ENCODE peak calls at places on chromosomes 3 and 15, in ten cellular contexts. L is small intestine, J is psoas muscle, G is dorsolateral prefrontal cortex, I is ovary, O is transverse colon, K is right atrium auricular region, Y is cardiac muscle cell, P is tibial nerve, N is H1. A is an unnamed sample.

GRCh38 chr3:50316657-50317242 is 5.8 kb downstream of the HYAL2 start:
- DNase-seq in J (no peak), N (no peak), G (no peak), Y (no peak), K (no peak), O (peak), L (peak), P (no peak), I (no peak), A (no peak)

GRCh38 chr3:137062250-137062649 is 104.5 kb downstream of the IL20RB start:
- DNase-seq in L (no peak), G (no peak), I (no peak), N (no peak), K (no peak), Y (no peak), O (no peak), J (no peak), P (no peak), A (no peak)

GRCh38 chr15:51290720-51291119 is 47.7 kb downstream of the CYP19A1 start:
- DNase-seq in N (no peak), Y (no peak), G (no peak), J (no peak), P (no peak), I (no peak), L (no peak), K (no peak), O (no peak), A (no peak)

GRCh38 chr3:67018105-67018788 is 20.1 kb downstream of the KBTBD8 start:
- DNase-seq in I (peak), P (no peak), J (no peak), K (no peak), G (no peak), O (peak), N (no peak), L (peak), Y (peak), A (peak)

GRCh38 chr3:160141485-160142185 is 83.6 kb upstream of the C3orf80 start:
- DNase-seq in J (no peak), P (no peak), I (no peak), G (no peak), Y (peak), N (no peak), L (no peak), O (no peak), K (no peak), A (no peak)

GRCh38 chr3:50381315-50381714 is 22.0 kb upstream of the TMEM115 start:
- DNase-seq in K (no peak), O (no peak), N (no peak), G (no peak), P (no peak), J (no peak), Y (no peak), L (no peak), I (no peak), A (no peak)

GRCh38 chr3:109187390-109187789 is 50.9 kb downstream of the C3orf85 start:
- DNase-seq in N (peak), Y (no peak), O (no peak), G (no peak), P (no peak), J (no peak), I (no peak), K (no peak), L (no peak), A (no peak)

GRCh38 chr3:128584412-128585020 is 66.1 kb downstream of the RPN1 start:
- DNase-seq in I (peak), G (peak), N (peak), J (peak), P (peak), Y (peak), L (peak), K (peak), O (peak), A (peak)

GRCh38 chr3:27720029-27720518 is 2.0 kb downstream of the EOMES start:
- DNase-seq in Y (no peak), L (no peak), J (no peak), N (peak), I (no peak), O (no peak), K (no peak), G (no peak), P (no peak), A (no peak)

GRCh38 chr3:27722957-27723802 is 1.1 kb upstream of the EOMES start:
- DNase-seq in L (no peak), K (no peak), O (no peak), N (peak), I (no peak), J (no peak), G (no peak), Y (no peak), P (no peak), A (no peak)

GRCh38 chr3:27719306-27720003 is 2.7 kb downstream of the EOMES start:
- DNase-seq in Y (no peak), I (no peak), P (no peak), O (no peak), G (no peak), J (no peak), L (no peak), N (no peak), K (no peak), A (no peak)

GRCh38 chr3:27721717-27722564 is at the start of gene EOMES:
- DNase-seq in I (no peak), Y (peak), J (peak), N (peak), L (peak), K (no peak), P (no peak), G (no peak), O (peak), A (no peak)

DNA sequence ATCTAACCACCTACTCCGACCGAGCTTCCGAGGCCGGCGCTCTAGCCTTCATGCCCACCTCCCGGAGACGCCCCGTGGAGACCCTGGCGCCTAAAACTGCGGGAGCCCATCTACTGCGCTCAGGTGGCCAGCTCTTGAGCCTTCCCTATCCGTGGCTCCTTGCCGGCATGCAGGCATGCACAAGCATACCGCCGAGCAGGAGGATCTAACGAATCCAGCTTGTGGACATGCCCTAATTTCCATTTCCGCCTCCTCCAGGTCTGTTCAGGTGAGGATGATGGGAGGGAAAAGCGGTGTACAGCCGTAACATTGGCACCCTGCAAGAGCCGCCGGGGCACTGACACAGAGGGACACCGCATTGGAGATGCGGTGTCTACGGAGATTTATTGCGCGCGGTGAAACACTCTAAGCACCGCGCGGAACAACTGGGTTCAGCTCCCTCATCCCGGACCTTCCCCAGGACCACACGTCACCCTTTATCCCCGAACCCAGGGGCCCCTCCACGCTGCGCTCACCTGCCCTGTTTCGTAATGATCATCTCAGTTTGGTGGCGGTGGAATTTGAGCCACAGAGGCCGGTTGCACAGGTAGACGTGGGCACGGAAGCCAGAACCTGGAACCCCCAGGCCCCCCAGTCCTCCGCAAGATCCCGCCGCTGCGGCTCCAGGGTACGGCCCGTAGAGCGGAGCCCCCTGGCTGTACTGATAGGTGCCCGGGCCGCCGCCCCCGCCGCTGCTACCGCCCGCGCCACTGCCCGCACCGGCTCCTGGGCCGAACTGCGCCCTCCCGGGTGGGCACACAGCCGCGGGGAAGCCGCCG is 1.0 kb downstream of the EOMES start:
- DNase-seq in I (no peak), L (peak), K (no peak), Y (no peak), O (no peak), J (no peak), N (peak), G (no peak), P (no peak), A (no peak)
- H3K27ac ChIP-seq in I (no peak), L (no peak), K (no peak), Y (no peak), O (no peak), J (no peak), N (no peak), G (no peak), P (no peak), A (no peak)

DNA sequence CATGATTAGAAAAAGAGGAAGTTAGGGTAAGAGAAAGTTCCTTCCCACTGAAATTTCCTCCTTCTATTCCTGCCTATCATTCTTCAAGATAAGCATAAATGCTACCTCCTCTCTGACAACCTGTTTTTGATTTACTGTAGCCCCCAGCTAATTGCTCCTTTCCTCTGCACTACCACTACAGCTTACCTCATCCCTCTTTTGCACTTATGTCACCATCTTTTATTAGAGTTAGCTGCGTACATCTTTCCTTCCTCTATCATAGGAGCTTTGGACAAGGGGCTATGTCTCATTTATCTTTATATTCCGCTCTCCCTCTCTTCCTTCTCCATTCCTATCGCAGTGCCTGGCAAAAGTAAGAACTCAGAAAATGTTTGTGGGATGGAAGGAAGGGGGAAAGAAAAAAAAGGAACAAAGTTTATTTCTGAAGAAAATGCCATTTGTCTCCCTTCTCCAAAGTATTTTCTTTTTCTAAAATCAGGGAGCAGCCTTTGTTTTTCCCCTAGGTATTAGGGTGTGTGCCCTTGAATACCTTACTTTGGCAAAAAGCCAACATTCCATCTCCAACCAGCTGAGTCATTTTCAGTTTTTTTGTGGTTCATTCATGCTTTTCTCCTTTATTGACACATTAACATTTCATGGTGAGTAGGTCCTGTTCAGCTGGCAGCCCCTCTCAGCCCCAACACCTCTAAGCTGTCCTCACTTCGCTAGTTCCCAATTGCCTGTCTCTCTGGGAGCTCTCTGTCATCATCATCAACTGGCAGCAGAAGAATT is 87.6 kb upstream of the SOX2 start:
- DNase-seq in P (no peak), G (no peak), K (no peak), O (no peak), N (no peak), Y (peak), J (no peak), I (no peak), L (no peak), A (no peak)
- H3K4me3 ChIP-seq in P (no peak), G (no peak), K (no peak), O (no peak), N (no peak), Y (no peak), J (no peak), I (no peak), L (no peak), A (no peak)

GRCh38 chr3:172138031-172138538 is 98.7 kb downstream of the FNDC3B start:
- DNase-seq in Y (peak), I (no peak), G (no peak), J (no peak), L (no peak), P (no peak), K (no peak), O (no peak), N (no peak), A (no peak)
- H3K27ac ChIP-seq in Y (peak), I (no peak), G (no peak), J (peak), L (no peak), P (peak), K (peak), O (peak), N (no peak), A (peak)

GRCh38 chr15:100765458-100766224 is 114.0 kb upstream of the ALDH1A3 start:
- DNase-seq in L (no peak), G (no peak), K (peak), P (no peak), J (no peak), Y (no peak), O (no peak), N (no peak), I (no peak), A (no peak)

GRCh38 chr15:100762913-100763627 is 116.6 kb upstream of the ALDH1A3 start:
- DNase-seq in K (no peak), Y (no peak), I (no peak), O (no peak), G (no peak), L (no peak), J (no peak), P (no peak), N (no peak), A (no peak)

GRCh38 chr15:100764778-100765457 is 114.7 kb upstream of the ALDH1A3 start:
- DNase-seq in Y (peak), I (no peak), L (no peak), O (no peak), K (peak), N (peak), G (no peak), P (no peak), J (no peak), A (no peak)

GRCh38 chr15:100762289-100762688 is 117.3 kb upstream of the ALDH1A3 start:
- DNase-seq in K (peak), N (no peak), G (no peak), O (no peak), Y (no peak), L (no peak), I (no peak), J (no peak), P (no peak), A (no peak)

DNA sequence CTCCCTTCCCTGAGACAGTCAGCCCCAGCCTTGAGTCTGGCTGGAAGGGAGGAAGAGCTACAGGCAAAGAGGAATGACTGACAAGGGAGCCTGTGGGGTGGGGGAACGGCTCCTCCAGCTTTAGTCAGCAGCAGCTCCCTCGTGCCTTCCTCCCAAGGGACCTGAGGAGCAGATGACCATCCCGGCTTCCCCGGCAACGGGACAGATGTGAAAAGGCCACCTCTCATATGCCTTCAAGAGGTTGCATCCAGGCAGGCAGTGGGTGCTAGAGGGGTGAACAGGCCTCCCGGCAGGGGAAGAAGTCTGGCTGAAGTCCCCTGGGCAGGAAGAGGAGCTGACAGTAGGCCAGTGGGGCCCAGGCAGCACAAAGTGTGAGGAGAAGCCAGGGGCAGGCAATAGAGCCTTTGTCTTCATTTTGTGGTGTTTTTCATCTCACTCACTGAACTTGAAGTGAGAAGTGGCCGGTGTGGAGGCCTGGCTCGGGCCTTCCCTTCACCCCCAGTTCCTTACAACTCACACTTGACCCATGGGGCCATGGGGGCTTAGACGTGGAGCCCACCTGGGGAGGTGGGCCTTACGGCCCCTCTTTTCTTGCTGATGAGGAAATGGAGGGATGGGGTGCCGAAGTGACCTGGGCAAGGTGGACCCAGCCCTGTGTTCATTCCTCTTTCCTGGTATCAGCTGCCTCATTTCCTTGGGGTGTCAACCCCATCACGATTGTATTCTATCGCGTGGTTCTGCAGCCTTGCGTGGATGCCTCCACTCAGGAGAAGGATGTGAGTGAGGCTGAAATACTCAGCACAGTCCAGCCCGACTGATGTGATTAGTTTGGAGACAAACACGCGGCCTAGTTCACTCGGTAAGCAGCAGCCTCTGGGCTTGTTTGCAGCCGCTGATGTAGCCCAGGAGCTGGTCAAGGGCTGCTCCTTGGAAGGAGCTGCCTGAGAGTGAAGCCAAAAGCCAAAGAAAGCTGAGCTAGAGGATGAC is 115.6 kb upstream of the ALDH1A3 start:
- DNase-seq in P (no peak), K (peak), N (no peak), J (no peak), L (no peak), O (no peak), I (no peak), G (no peak), Y (peak), A (no peak)
- H3K4me3 ChIP-seq in P (no peak), K (no peak), N (no peak), J (no peak), L (no peak), O (no peak), I (no peak), G (no peak), Y (no peak), A (no peak)

DNA sequence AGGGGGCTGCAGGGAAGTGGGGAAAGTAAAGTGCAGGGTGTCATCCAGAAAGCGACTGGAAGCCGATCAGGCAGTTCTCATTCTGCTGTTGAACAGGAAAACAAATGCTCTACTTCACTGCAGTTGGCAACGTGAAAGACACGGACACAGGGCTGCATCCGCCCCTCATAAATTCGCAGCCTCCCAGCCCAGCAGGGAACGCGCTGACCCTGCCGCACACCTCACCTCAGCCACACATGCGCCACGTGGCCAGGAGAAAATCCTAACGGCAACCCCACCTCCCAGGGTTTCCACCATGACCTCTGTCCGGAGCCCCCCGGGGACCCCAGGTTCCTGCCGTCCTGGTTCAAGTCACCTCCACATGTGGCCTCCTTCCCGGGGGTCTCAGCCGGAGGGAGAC is 118.5 kb downstream of the TMEM266 start:
- DNase-seq in Y (no peak), P (no peak), L (no peak), N (no peak), O (no peak), J (no peak), K (no peak), I (no peak), G (no peak), A (no peak)
- H3K27ac ChIP-seq in Y (no peak), P (no peak), L (no peak), N (no peak), O (no peak), J (peak), K (no peak), I (no peak), G (no peak), A (peak)

DNA sequence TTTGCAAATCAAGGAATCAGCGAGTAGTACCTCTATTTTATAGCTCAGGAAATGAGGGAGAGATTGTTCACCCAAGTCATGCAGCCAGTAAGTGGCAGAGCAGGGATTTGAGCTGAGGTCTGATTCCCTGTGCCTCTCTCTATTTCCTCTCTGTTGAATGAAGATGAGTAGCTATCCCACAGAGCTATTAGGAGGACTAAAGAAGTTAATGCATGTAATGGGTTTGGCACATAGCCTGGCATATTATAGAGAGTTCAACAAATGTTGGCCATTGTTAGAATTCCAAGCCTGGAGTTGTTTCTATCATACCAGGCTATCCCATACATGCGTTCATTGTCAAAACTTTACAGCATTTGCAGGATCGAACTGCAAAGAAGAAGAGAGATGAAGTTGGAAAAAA is 21.8 kb upstream of the KLHL6 start:
- DNase-seq in O (no peak), J (no peak), L (no peak), N (no peak), P (no peak), K (no peak), G (no peak), Y (no peak), I (no peak), A (no peak)
- H3K4me3 ChIP-seq in O (no peak), J (no peak), L (no peak), N (no peak), P (no peak), K (no peak), G (no peak), Y (no peak), I (no peak), A (no peak)

GRCh38 chr3:165355316-165355715 is 159.1 kb upstream of the SLITRK3 start:
- DNase-seq in G (no peak), P (no peak), O (no peak), L (no peak), K (no peak), I (no peak), Y (no peak), N (no peak), J (no peak), A (no peak)
- H3K27ac ChIP-seq in G (no peak), P (no peak), O (no peak), L (no peak), K (no peak), I (no peak), Y (no peak), N (no peak), J (no peak), A (no peak)

GRCh38 chr3:169666079-169666436 is 2.5 kb upstream of the MECOM start:
- DNase-seq in Y (no peak), L (no peak), O (no peak), N (no peak), G (no peak), I (no peak), J (no peak), P (no peak), K (no peak), A (no peak)
- H3K4me3 ChIP-seq in Y (peak), L (no peak), O (no peak), N (peak), G (no peak), I (no peak), J (no peak), P (no peak), K (no peak), A (no peak)

GRCh38 chr3:71724584-71725278 is 471 bp downstream of the EIF4E3 start:
- DNase-seq in P (no peak), Y (peak), J (peak), K (no peak), L (peak), I (peak), N (peak), O (peak), G (no peak), A (peak)
- H3K27ac ChIP-seq in P (peak), Y (peak), J (peak), K (peak), L (peak), I (peak), N (peak), O (peak), G (no peak), A (peak)

GRCh38 chr15:40380636-40381035 is 1.9 kb upstream of the KNSTRN start:
- DNase-seq in J (no peak), L (no peak), O (no peak), K (no peak), Y (no peak), N (no peak), G (no peak), I (no peak), P (no peak), A (no peak)

GRCh38 chr15:40379374-40379773 is 3.1 kb upstream of the KNSTRN start:
- DNase-seq in L (no peak), G (no peak), I (no peak), J (no peak), O (no peak), K (no peak), Y (no peak), N (no peak), P (no peak), A (no peak)

GRCh38 chr15:40382580-40383456 is at the start of gene KNSTRN:
- DNase-seq in I (peak), O (peak), K (peak), Y (peak), P (peak), J (peak), G (peak), L (peak), N (peak), A (peak)

GRCh38 chr15:40379853-40380252 is 2.7 kb upstream of the KNSTRN start:
- DNase-seq in G (no peak), O (peak), N (no peak), L (no peak), P (peak), Y (peak), I (no peak), J (peak), K (peak), A (peak)

GRCh38 chr15:40381818-40382529 is 547 bp upstream of the KNSTRN start:
- DNase-seq in L (no peak), J (no peak), Y (no peak), P (no peak), N (no peak), K (no peak), I (no peak), O (no peak), G (no peak), A (no peak)
- H3K4me3 ChIP-seq in L (no peak), J (no peak), Y (no peak), P (no peak), N (peak), K (no peak), I (no peak), O (no peak), G (no peak), A (peak)